ENCODE peak calls at places on chromosomes 16 and 17, in eight cellular contexts. W is hepatic stellate cell; C is MCF 10A; O is HS-5; V is B cell; M is ACHN; Q is stimulated activated CD8-positive, alpha-beta memory T cell treated with anti-CD3 and anti-CD28 coated beads, Interleukin-4, amount 100 ng/mL, for 1 hour; B is amniotic stem cell. Z is an unnamed sample.

GRCh38 chr16:57042157-57043111 is 49.9 kb upstream of the CPNE2 start:
- DNase-seq in W (no peak), C (peak), O (no peak), V (peak), M (no peak), Q (peak), B (no peak), Z (no peak)

GRCh38 chr17:68053237-68054030 is 17.9 kb downstream of the KPNA2 start:
- DNase-seq in W (peak), C (no peak), O (peak), V (no peak), M (no peak), Q (no peak), B (no peak), Z (peak)

GRCh38 chr16:89574681-89575246 is 794 bp upstream of the CPNE7 start:
- DNase-seq in W (peak), C (peak), O (no peak), V (no peak), M (no peak), Q (no peak), B (peak), Z (no peak)

GRCh38 chr17:75090871-75091854 is 3.4 kb downstream of the SLC16A5 start:
- DNase-seq in W (no peak), C (peak), O (no peak), V (no peak), M (no peak), Q (no peak), B (no peak), Z (no peak)

GRCh38 chr17:48486557-48486956 is 44.3 kb downstream of the HOXB1 start:
- DNase-seq in W (peak), C (peak), O (peak), V (no peak), M (peak), Q (no peak), B (peak), Z (peak)

GRCh38 chr17:50977487-50978159 is 111.5 kb upstream of the TOB1 start:
- DNase-seq in W (no peak), C (no peak), O (no peak), V (no peak), M (no peak), Q (no peak), B (no peak), Z (no peak)

GRCh38 chr17:77446959-77447634 is 306.3 kb downstream of the SEC14L1 start:
- DNase-seq in W (no peak), C (no peak), O (no peak), V (no peak), M (no peak), Q (no peak), B (no peak), Z (no peak)

GRCh38 chr17:47239663-47240374 is 13.8 kb upstream of the ITGB3 start:
- DNase-seq in W (peak), C (peak), O (peak), V (no peak), M (peak), Q (no peak), B (peak), Z (peak)

GRCh38 chr16:83847371-83848225 is 39.8 kb downstream of the HSBP1 start:
- DNase-seq in W (no peak), C (peak), O (no peak), V (no peak), M (no peak), Q (no peak), B (no peak), Z (no peak)

GRCh38 chr17:73474370-73474988 is 162.7 kb upstream of the CDC42EP4 start:
- DNase-seq in W (peak), C (peak), O (peak), V (no peak), M (peak), Q (no peak), B (no peak), Z (peak)

GRCh38 chr17:8685396-8685795 is 54.9 kb upstream of the MYH10 start:
- DNase-seq in W (no peak), C (no peak), O (no peak), V (no peak), M (no peak), Q (no peak), B (no peak), Z (no peak)

GRCh38 chr16:74773431-74774222 is 993 bp downstream of the FA2H start:
- DNase-seq in W (no peak), C (no peak), O (no peak), V (no peak), M (no peak), Q (no peak), B (no peak), Z (no peak)

GRCh38 chr16:89312194-89312593 is 94.7 kb downstream of the ZNF778 start:
- DNase-seq in W (no peak), C (no peak), O (no peak), V (no peak), M (no peak), Q (no peak), B (no peak), Z (no peak)

GRCh38 chr16:16143038-16143763 is 80.1 kb downstream of the ABCC6 start:
- DNase-seq in W (no peak), C (peak), O (no peak), V (peak), M (peak), Q (no peak), B (no peak), Z (no peak)

GRCh38 chr17:68821860-68822693 is 133.1 kb downstream of the ABCA8 start:
- DNase-seq in W (peak), C (peak), O (peak), V (no peak), M (peak), Q (no peak), B (peak), Z (peak)

GRCh38 chr17:70581459-70581858 is 412.1 kb downstream of the KCNJ2 start:
- DNase-seq in W (no peak), C (no peak), O (no peak), V (no peak), M (no peak), Q (no peak), B (no peak), Z (no peak)

GRCh38 chr17:29138184-29138955 is 41.8 kb downstream of the MYO18A start:
- DNase-seq in W (no peak), C (no peak), O (no peak), V (no peak), M (peak), Q (no peak), B (no peak), Z (no peak)

GRCh38 chr17:16293918-16294317 is 59.4 kb downstream of the CENPV start:
- DNase-seq in W (no peak), C (no peak), O (no peak), V (no peak), M (no peak), Q (no peak), B (no peak), Z (no peak)

GRCh38 chr17:77117415-77117814 is 23.4 kb upstream of the SEC14L1 start:
- DNase-seq in W (no peak), C (no peak), O (no peak), V (no peak), M (no peak), Q (no peak), B (no peak), Z (no peak)

GRCh38 chr16:20853076-20853597 is 46.8 kb downstream of the REXO5 start:
- DNase-seq in W (no peak), C (no peak), O (no peak), V (no peak), M (no peak), Q (no peak), B (no peak), Z (no peak)

GRCh38 chr16:13426736-13427135 is 493.2 kb upstream of the ERCC4 start:
- DNase-seq in W (no peak), C (no peak), O (no peak), V (no peak), M (no peak), Q (no peak), B (no peak), Z (no peak)

Z was measured in HFF-Myc.